ENCODE peak calls at places on chromosomes 13 and 19, in eight cellular contexts. T is lower leg skin, M is heart left ventricle, J is prostate gland, E is sigmoid colon, H is adrenal gland, C is A549, Y is thyroid gland. O is an unnamed sample.
A peak's percentile ranks its signal among the peaks of the same experiment; 100 is the strongest.

GRCh38 chr19:14519860-14520407 is 1.7 kb upstream of the DNAJB1 start:
- DNase-seq in C (peak; percentile 89), E (no peak), J (no peak), T (no peak), H (peak; percentile 71), Y (no peak), M (no peak), O (peak; percentile 83)

GRCh38 chr19:10238172-10238783 is 7.1 kb upstream of the S1PR2 start:
- DNase-seq in C (peak; percentile 61), Y (no peak), T (peak; percentile 88), H (no peak), J (no peak), M (peak; percentile 83), E (peak; percentile 92), O (peak; percentile 45)

GRCh38 chr13:43572601-43573360 is 214.0 kb downstream of the ENOX1 start:
- DNase-seq in E (no peak), M (no peak), H (no peak), J (no peak), T (no peak), C (no peak), Y (no peak), O (no peak)

GRCh38 chr19:51572908-51573307 is 1.8 kb downstream of the ZNF175 start:
- DNase-seq in T (no peak), M (no peak), E (no peak), Y (no peak), C (no peak), J (no peak), H (no peak), O (peak; percentile 53)

GRCh38 chr13:94459116-94459515 is 20.4 kb downstream of the DCT start:
- DNase-seq in T (no peak), E (no peak), J (no peak), Y (no peak), C (no peak), H (no peak), M (no peak), O (no peak)

GRCh38 chr19:13937479-13938360 is 497 bp downstream of the PODNL1 start:
- DNase-seq in Y (no peak), M (no peak), T (no peak), H (no peak), C (no peak), E (no peak), J (no peak), O (no peak)

GRCh38 chr13:94966380-94966779 is 254.0 kb upstream of the SOX21 start:
- DNase-seq in C (no peak), J (no peak), E (no peak), H (no peak), M (no peak), Y (no peak), T (no peak), O (no peak)

GRCh38 chr13:71754407-71754974 is 112.5 kb downstream of the DACH1 start:
- DNase-seq in Y (no peak), H (no peak), T (no peak), C (no peak), M (peak; percentile 35), E (no peak), J (no peak), O (no peak)

GRCh38 chr13:103799028-103799427 is 732.8 kb upstream of the SLC10A2 start:
- DNase-seq in T (no peak), Y (no peak), E (no peak), C (no peak), J (no peak), H (no peak), M (no peak), O (no peak)

GRCh38 chr13:113097651-113098050 is 7.9 kb upstream of the F7 start:
- DNase-seq in H (no peak), C (no peak), Y (no peak), J (no peak), M (no peak), T (no peak), E (no peak), O (no peak)

GRCh38 chr19:1949304-1950101 is 8.5 kb downstream of the CSNK1G2 start:
- DNase-seq in E (no peak), M (no peak), Y (no peak), H (no peak), J (no peak), C (no peak), T (no peak), O (no peak)

GRCh38 chr19:1948676-1949075 is 7.7 kb downstream of the CSNK1G2 start:
- DNase-seq in J (no peak), T (no peak), M (no peak), H (no peak), E (no peak), Y (no peak), C (no peak), O (no peak)

GRCh38 chr19:1952635-1953034 is 11.7 kb downstream of the CSNK1G2 start:
- DNase-seq in M (no peak), H (no peak), T (no peak), Y (no peak), C (no peak), E (no peak), J (no peak), O (peak; percentile 43)

GRCh38 chr19:1953037-1953436 is 12.1 kb downstream of the CSNK1G2 start:
- DNase-seq in M (no peak), C (no peak), H (no peak), Y (no peak), T (no peak), J (no peak), E (no peak), O (no peak)

DNA sequence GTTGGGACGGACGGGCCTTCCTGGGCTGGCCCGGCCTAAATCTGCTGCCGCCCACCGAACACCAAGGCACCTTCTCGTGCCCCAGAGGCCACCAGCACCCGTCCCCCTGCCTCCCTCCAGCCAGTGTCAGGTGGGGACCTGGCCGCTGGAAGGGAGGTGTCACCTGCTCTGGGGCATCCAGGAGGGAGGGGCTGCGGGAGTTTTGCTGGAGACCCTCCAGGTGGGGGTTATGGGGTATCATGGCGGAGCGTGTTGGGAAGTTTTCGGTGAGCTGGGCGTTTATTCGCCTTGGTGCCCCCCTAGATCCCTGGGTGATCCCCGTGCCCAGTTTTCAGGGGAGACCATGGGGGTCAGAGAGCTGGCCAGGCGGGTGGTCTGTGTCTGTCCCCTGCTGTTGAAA is 9.7 kb downstream of the CSNK1G2 start:
- DNase-seq in E (no peak), J (no peak), M (no peak), H (no peak), T (no peak), C (no peak), Y (no peak), O (no peak)
- TF ChIP-seq POLR2A in E (no peak), J (no peak), M (no peak), H (no peak), T (no peak), C (no peak), Y (no peak), O (no peak)

GRCh38 chr19:38736036-38736412 is 8.2 kb downstream of the CAPN12 start:
- DNase-seq in T (no peak), M (no peak), J (peak; percentile 41), C (peak; percentile 81), Y (peak; percentile 78), H (peak; percentile 61), E (peak; percentile 76), O (no peak)
- TF ChIP-seq POLR2A in T (no peak), M (no peak), J (peak; percentile 43), C (peak; percentile 43), Y (peak; percentile 31), H (no peak), E (no peak), O (no peak)

DNA sequence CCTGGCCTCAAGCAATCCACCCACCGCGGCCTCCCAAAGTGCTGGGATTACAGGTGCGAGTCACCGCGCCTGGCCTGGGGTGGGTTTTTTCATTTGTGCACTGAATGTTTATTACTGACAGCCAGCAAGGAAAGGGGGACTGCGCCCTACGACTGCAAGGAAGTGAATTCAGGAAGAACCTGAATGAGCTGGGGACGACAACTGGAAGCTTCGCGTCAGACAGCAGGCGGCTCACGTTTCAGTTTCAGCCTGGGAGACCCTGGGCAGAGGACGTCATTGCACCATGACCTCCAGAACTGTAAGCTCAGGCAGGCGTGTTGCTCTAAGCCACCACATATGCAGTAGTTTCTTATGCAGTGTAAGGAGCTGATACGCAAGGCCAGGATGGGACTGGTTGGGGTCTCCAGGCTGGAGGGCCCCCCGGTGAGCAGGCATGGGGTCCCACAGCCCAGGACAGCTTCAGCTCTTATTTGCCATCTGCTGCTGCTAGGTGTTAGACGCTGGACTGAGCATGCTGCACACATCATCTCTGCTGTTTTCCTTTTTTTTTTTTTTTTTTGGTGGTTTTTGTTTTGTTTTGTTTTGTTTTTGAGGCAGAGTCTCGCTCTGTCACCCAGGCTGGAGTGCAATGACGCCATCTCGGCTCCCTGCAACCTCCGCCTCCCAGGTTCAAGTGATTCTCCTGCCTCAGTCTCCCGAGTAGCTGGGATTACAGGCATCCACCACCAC is 66.6 kb downstream of the GADD45B start:
- DNase-seq in T (no peak), J (no peak), M (no peak), H (peak; percentile 61), E (no peak), C (peak; percentile 57), Y (no peak), O (no peak)
- TF ChIP-seq POLR2A in T (no peak), J (no peak), M (no peak), H (no peak), E (no peak), C (no peak), Y (no peak), O (no peak)

GRCh38 chr13:80605743-80606142 is 264.8 kb upstream of the SPRY2 start:
- DNase-seq in H (no peak), C (no peak), Y (no peak), M (no peak), E (no peak), T (no peak), J (no peak), O (no peak)

GRCh38 chr13:80605007-80605406 is 264.1 kb upstream of the SPRY2 start:
- DNase-seq in E (no peak), M (no peak), J (no peak), C (no peak), Y (no peak), T (no peak), H (no peak), O (no peak)

GRCh38 chr13:80603351-80603750 is 262.4 kb upstream of the SPRY2 start:
- DNase-seq in Y (no peak), E (no peak), M (no peak), J (no peak), C (no peak), H (no peak), T (no peak), O (no peak)

GRCh38 chr13:80599765-80600164 is 258.8 kb upstream of the SPRY2 start:
- DNase-seq in T (no peak), E (no peak), M (no peak), Y (no peak), C (no peak), H (peak; percentile 22), J (no peak), O (no peak)

GRCh38 chr13:80604094-80604493 is 263.2 kb upstream of the SPRY2 start:
- DNase-seq in J (no peak), Y (no peak), T (no peak), M (peak; percentile 33), C (no peak), E (peak; percentile 70), H (no peak), O (no peak)
- TF ChIP-seq POLR2A in J (no peak), Y (no peak), T (no peak), M (no peak), C (no peak), E (no peak), H (no peak), O (no peak)

GRCh38 chr19:49499030-49499670 is 2.9 kb downstream of the RPS11 start:
- DNase-seq in M (no peak), C (no peak), T (no peak), E (no peak), Y (no peak), H (peak; percentile 81), J (no peak), O (no peak)
- TF ChIP-seq POLR2A in M (no peak), C (no peak), T (no peak), E (no peak), Y (no peak), H (no peak), J (no peak), O (no peak)

O was measured in H54.